ENCODE peak calls at places on chromosome 14, in seven cellular contexts. P is CD8-positive, alpha-beta T cell; Z is cardiac muscle cell; B is stomach; X is OCI-LY7; V is lung; F is tibial artery. W is an unnamed sample.
A peak's percentile ranks its signal among the peaks of the same experiment; 100 is the strongest.

GRCh38 chr14:54822685-54823084 is 79.9 kb downstream of the GCH1 start:
- DNase-seq in P (no peak), Z (no peak), B (no peak), X (no peak), V (no peak), F (no peak), W (no peak)

GRCh38 chr14:62546862-62547474 is 498.3 kb downstream of the KCNH5 start:
- DNase-seq in P (no peak), Z (no peak), B (no peak), X (no peak), V (no peak), F (no peak), W (no peak)

GRCh38 chr14:77187649-77188012 is 6.0 kb downstream of the TMEM63C start:
- DNase-seq in P (no peak), Z (no peak), B (peak; percentile 5), X (no peak), V (no peak), F (no peak), W (no peak)

GRCh38 chr14:69650948-69651369 is 39.6 kb downstream of the SUSD6 start:
- DNase-seq in P (no peak), Z (peak; percentile 40), B (no peak), X (no peak), V (no peak), F (no peak), W (no peak)

GRCh38 chr14:95290021-95290420 is 29.7 kb downstream of the CLMN start:
- DNase-seq in P (no peak), Z (no peak), B (no peak), X (no peak), V (no peak), F (no peak), W (no peak)

GRCh38 chr14:93015505-93015904 is 92.6 kb downstream of the CHGA start:
- DNase-seq in P (no peak), Z (no peak), B (no peak), X (no peak), V (no peak), F (no peak), W (no peak)

GRCh38 chr14:55707365-55707804 is 127.4 kb downstream of the KTN1 start:
- DNase-seq in P (no peak), Z (peak; percentile 75), B (no peak), X (peak; percentile 4), V (no peak), F (no peak), W (no peak)

GRCh38 chr14:55314449-55314848 is 43.2 kb downstream of the FBXO34 start:
- DNase-seq in P (no peak), Z (no peak), B (no peak), X (no peak), V (no peak), F (no peak), W (no peak)

GRCh38 chr14:100604709-100605108 is 17.5 kb upstream of the BEGAIN start:
- DNase-seq in P (no peak), Z (no peak), B (no peak), X (no peak), V (no peak), F (no peak), W (no peak)

GRCh38 chr14:41570415-41571155 is 36.1 kb upstream of the LRFN5 start:
- DNase-seq in P (no peak), Z (no peak), B (no peak), X (no peak), V (no peak), F (no peak), W (no peak)

GRCh38 chr14:72501439-72501838 is 392.5 kb downstream of the DPF3 start:
- DNase-seq in P (no peak), Z (no peak), B (no peak), X (no peak), V (no peak), F (no peak), W (no peak)

GRCh38 chr14:47148686-47149085 is 497.1 kb upstream of the RPL10L start:
- DNase-seq in P (no peak), Z (no peak), B (no peak), X (no peak), V (no peak), F (no peak), W (no peak)

GRCh38 chr14:27392153-27392552 is 794.3 kb upstream of the NOVA1 start:
- DNase-seq in P (no peak), Z (no peak), B (no peak), X (no peak), V (no peak), F (no peak), W (no peak)

GRCh38 chr14:29853272-29853671 is 74.4 kb downstream of the PRKD1 start:
- DNase-seq in P (no peak), Z (no peak), B (no peak), X (no peak), V (no peak), F (no peak), W (no peak)

GRCh38 chr14:104383088-104383805 is 196.3 kb upstream of the C14orf180 start:
- DNase-seq in P (no peak), Z (no peak), B (no peak), X (no peak), V (no peak), F (peak; percentile 3), W (no peak)

GRCh38 chr14:99393059-99393655 is 87.5 kb downstream of the SETD3 start:
- DNase-seq in P (no peak), Z (peak; percentile 52), B (peak; percentile 61), X (peak; percentile 56), V (no peak), F (no peak), W (no peak)

GRCh38 chr14:29724991-29725390 is 202.7 kb downstream of the PRKD1 start:
- DNase-seq in P (no peak), Z (peak; percentile 70), B (no peak), X (no peak), V (peak; percentile 29), F (no peak), W (no peak)

GRCh38 chr14:74619672-74620131 is 7.7 kb upstream of the LTBP2 start:
- DNase-seq in P (no peak), Z (peak; percentile 98), B (peak; percentile 53), X (no peak), V (peak; percentile 46), F (peak; percentile 95), W (peak; percentile 14)
- H3K27ac ChIP-seq in P (no peak overlapping the region), Z (no peak overlapping the region), B (peak overlapping the region; percentile 60), X (no peak overlapping the region), V (peak overlapping the region; percentile 33), F (peak overlapping the region; percentile 67), W (no peak overlapping the region)

GRCh38 chr14:50363734-50364113 is 33.0 kb downstream of the CDKL1 start:
- DNase-seq in P (no peak), Z (peak; percentile 43), B (no peak), X (peak; percentile 83), V (no peak), F (no peak), W (no peak)
- H3K27ac ChIP-seq in P (peak overlapping the region; percentile 75), Z (no peak overlapping the region), B (peak overlapping the region; percentile 66), X (no peak overlapping the region), V (peak overlapping the region; percentile 73), F (peak overlapping the region; percentile 46), W (no peak overlapping the region)

GRCh38 chr14:34302654-34303053 is 159.4 kb downstream of the SPTSSA start:
- DNase-seq in P (no peak), Z (peak; percentile 25), B (no peak), X (no peak), V (no peak), F (no peak), W (no peak)
- H3K27ac ChIP-seq in P (no peak overlapping the region), Z (no peak overlapping the region), B (no peak overlapping the region), X (no peak overlapping the region), V (no peak overlapping the region), F (no peak overlapping the region), W (no peak overlapping the region)

GRCh38 chr14:50319721-50320120 is 7.6 kb downstream of the DMAC2L start:
- DNase-seq in P (no peak), Z (no peak), B (no peak), X (no peak), V (no peak), F (no peak), W (no peak)
- H3K27ac ChIP-seq in P (no peak overlapping the region), Z (no peak overlapping the region), B (no peak overlapping the region), X (no peak overlapping the region), V (no peak overlapping the region), F (peak overlapping the region; percentile 61), W (no peak overlapping the region)

GRCh38 chr14:102209224-102209966 is 69.7 kb downstream of the WDR20 start:
- DNase-seq in P (no peak), Z (peak; percentile 17), B (no peak), X (no peak), V (no peak), F (no peak), W (peak; percentile 76)
- H3K27ac ChIP-seq in P (no peak overlapping the region), Z (peak overlapping the region; percentile 28), B (no peak overlapping the region), X (no peak overlapping the region), V (no peak overlapping the region), F (no peak overlapping the region), W (peak overlapping the region; percentile 77)

GRCh38 chr14:64088647-64088964 is 205.6 kb downstream of the ESR2 start:
- DNase-seq in P (no peak), Z (no peak), B (no peak), X (no peak), V (no peak), F (no peak), W (no peak)

GRCh38 chr14:64080452-64080851 is 213.7 kb downstream of the ESR2 start:
- DNase-seq in P (no peak), Z (no peak), B (no peak), X (no peak), V (no peak), F (no peak), W (no peak)

GRCh38 chr14:64081174-64081746 is 212.9 kb downstream of the ESR2 start:
- DNase-seq in P (no peak), Z (no peak), B (no peak), X (no peak), V (no peak), F (no peak), W (no peak)

GRCh38 chr14:64082837-64083236 is 211.3 kb downstream of the ESR2 start:
- DNase-seq in P (no peak), Z (peak; percentile 79), B (no peak), X (no peak), V (no peak), F (peak; percentile 30), W (no peak)
- H3K27ac ChIP-seq in P (no peak overlapping the region), Z (no peak overlapping the region), B (peak overlapping the region; percentile 58), X (no peak overlapping the region), V (no peak overlapping the region), F (peak overlapping the region; percentile 89), W (no peak overlapping the region)

GRCh38 chr14:37172024-37172869 is at the start of gene SLC25A21:
- DNase-seq in P (no peak), Z (peak; percentile 81), B (peak; percentile 77), X (no peak), V (peak; percentile 76), F (peak; percentile 51), W (peak; percentile 65)
- H3K27ac ChIP-seq in P (no peak within 1 kb of the TSS), Z (peak within 1 kb of the TSS; percentile 82), B (peak within 1 kb of the TSS; percentile 92), X (no peak within 1 kb of the TSS), V (peak within 1 kb of the TSS; percentile 87), F (peak within 1 kb of the TSS; percentile 88), W (peak within 1 kb of the TSS; percentile 61)

GRCh38 chr14:91325211-91325610 is 80.7 kb upstream of the GPR68 start:
- DNase-seq in P (no peak), Z (no peak), B (no peak), X (no peak), V (no peak), F (no peak), W (no peak)
- H3K27ac ChIP-seq in P (peak overlapping the region; percentile 65), Z (no peak overlapping the region), B (no peak overlapping the region), X (peak overlapping the region; percentile 92), V (peak overlapping the region; percentile 22), F (no peak overlapping the region), W (no peak overlapping the region)

GRCh38 chr14:52790011-52790755 is 1.2 kb downstream of the GNPNAT1 start:
- DNase-seq in P (no peak), Z (no peak), B (no peak), X (peak; percentile 19), V (no peak), F (no peak), W (no peak)
- H3K27ac ChIP-seq in P (no peak overlapping the region), Z (no peak overlapping the region), B (peak overlapping the region; percentile 91), X (peak overlapping the region; percentile 56), V (no peak overlapping the region), F (peak overlapping the region; percentile 94), W (no peak overlapping the region)